ENCODE peak calls at places on chromosome X, in four cellular contexts. C, A, X and M are unnamed samples.

GRCh38 chrX:103477496-103477895 is 41.8 kb downstream of the RAB40A start:
- DNase-seq in X (no peak), A (no peak), C (no peak), M (no peak)

GRCh38 chrX:44036336-44036735 is 63.1 kb upstream of the NDP start:
- DNase-seq in C (peak; percentile 93), A (no peak), X (no peak), M (no peak)

GRCh38 chrX:84153538-84153937 is 34.5 kb downstream of the RPS6KA6 start:
- DNase-seq in C (peak; percentile 71), A (no peak), X (no peak), M (no peak)

GRCh38 chrX:19709812-19710518 is 177.4 kb downstream of the SH3KBP1 start:
- DNase-seq in X (no peak), A (no peak), C (peak; percentile 82), M (no peak)

GRCh38 chrX:9687899-9688298 is 77.7 kb downstream of the GPR143 start:
- DNase-seq in C (no peak), A (no peak), X (no peak), M (no peak)

GRCh38 chrX:39935414-39936064 is 162.2 kb downstream of the BCOR start:
- DNase-seq in C (peak; percentile 25), A (no peak), X (no peak), M (no peak)

GRCh38 chrX:14398725-14399124 is 130.6 kb upstream of the GLRA2 start:
- DNase-seq in A (no peak), C (no peak), X (no peak), M (no peak)

GRCh38 chrX:129755779-129756650 is 17.2 kb downstream of the XPNPEP2 start:
- DNase-seq in X (no peak), A (no peak), C (no peak), M (peak; percentile 39)

GRCh38 chrX:20177093-20177492 is 35.5 kb upstream of the EIF1AX start:
- DNase-seq in X (no peak), C (no peak), A (no peak), M (no peak)

GRCh38 chrX:118254611-118255010 is 91.3 kb upstream of the WDR44 start:
- DNase-seq in C (peak; percentile 22), X (no peak), A (peak; percentile 50), M (peak; percentile 26)

GRCh38 chrX:71282514-71283408 is 674 bp upstream of the NONO start:
- DNase-seq in A (no peak), X (no peak), C (peak; percentile 66), M (peak; percentile 8)

GRCh38 chrX:52341493-52341892 is 27.3 kb upstream of the XAGE2 start:
- DNase-seq in X (no peak), C (no peak), A (no peak), M (no peak)

GRCh38 chrX:8672176-8672575 is 59.8 kb downstream of the ANOS1 start:
- DNase-seq in A (no peak), X (no peak), C (no peak), M (no peak)

GRCh38 chrX:1306909-1307625 is 29.5 kb upstream of the IL3RA start:
- DNase-seq in C (no peak), A (no peak), X (no peak), M (no peak)

GRCh38 chrX:129706395-129707072 is 32.2 kb upstream of the XPNPEP2 start:
- DNase-seq in X (peak; percentile 59), A (no peak), C (no peak), M (no peak)

GRCh38 chrX:50606300-50606950 is 135.8 kb upstream of the DGKK start:
- DNase-seq in A (no peak), C (no peak), X (no peak), M (no peak)

GRCh38 chrX:12052109-12052508 is 86.2 kb upstream of the FRMPD4 start:
- DNase-seq in X (no peak), A (no peak), C (no peak), M (no peak)

GRCh38 chrX:10415704-10416001 is 204.7 kb downstream of the MID1 start:
- DNase-seq in C (peak; percentile 76), X (no peak), A (no peak), M (no peak)

GRCh38 chrX:138886769-138887168 is 175.3 kb upstream of the FGF13 start:
- DNase-seq in C (peak; percentile 49), A (no peak), X (no peak), M (no peak)

GRCh38 chrX:124335598-124335997 is 3.1 kb downstream of the TEX13D start:
- DNase-seq in X (no peak), A (no peak), C (no peak), M (no peak)

GRCh38 chrX:12497832-12498591 is 293.2 kb upstream of the PRPS2 start:
- DNase-seq in A (no peak), C (no peak), X (no peak), M (no peak)

DNA sequence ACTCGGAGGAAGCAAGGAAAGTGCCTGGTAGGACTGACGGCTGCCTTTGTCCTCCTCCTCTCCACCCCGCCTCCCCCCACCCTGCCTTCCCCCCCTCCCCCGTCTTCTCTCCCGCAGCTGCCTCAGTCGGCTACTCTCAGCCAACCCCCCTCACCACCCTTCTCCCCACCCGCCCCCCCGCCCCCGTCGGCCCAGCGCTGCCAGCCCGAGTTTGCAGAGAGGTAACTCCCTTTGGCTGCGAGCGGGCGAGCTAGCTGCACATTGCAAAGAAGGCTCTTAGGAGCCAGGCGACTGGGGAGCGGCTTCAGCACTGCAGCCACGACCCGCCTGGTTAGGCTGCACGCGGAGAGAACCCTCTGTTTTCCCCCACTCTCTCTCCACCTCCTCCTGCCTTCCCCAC is 460 bp downstream of the AR start:
- DNase-seq in C (peak; percentile 19), X (peak; percentile 19), A (peak; percentile 50), M (no peak)
- H3K27ac ChIP-seq in C (no peak overlapping the region), X (peak overlapping the region; percentile 79), A (peak overlapping the region; percentile 80), M (no peak overlapping the region)

GRCh38 chrX:148629435-148629834 is 129.0 kb downstream of the AFF2 start:
- DNase-seq in A (no peak), X (peak; percentile 20), C (peak; percentile 6), M (no peak)
- H3K4me1 ChIP-seq in A (peaks cover 3% of the 10 kb centered on the region), X (no peaks in the 10 kb centered on the region), C (no peaks in the 10 kb centered on the region), M (no peaks in the 10 kb centered on the region)

DNA sequence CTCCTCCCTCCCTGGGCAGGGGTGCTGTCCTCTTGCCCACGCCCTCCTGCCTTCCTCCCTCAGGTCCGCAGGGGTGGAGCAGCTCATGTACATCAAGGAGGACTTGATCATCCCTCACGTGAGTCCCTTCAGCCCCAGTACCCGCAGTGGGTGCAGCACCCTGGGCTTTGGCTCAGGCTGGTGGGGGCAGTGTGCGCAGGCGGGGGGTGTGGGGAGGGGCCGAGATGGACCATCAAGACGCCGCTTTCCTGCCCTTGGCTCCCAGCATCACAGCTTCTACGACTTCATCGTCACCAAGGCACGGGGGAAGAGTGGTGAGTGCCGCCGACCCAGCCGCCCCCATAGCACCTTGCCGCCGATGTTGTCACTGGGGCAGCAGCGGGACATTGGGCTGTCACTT is 5.7 kb downstream of the FAM50A start:
- DNase-seq in X (no peak), A (no peak), C (no peak), M (no peak)
- H3K9me3 ChIP-seq in X (no peaks in the 10 kb centered on the region), A (no peaks in the 10 kb centered on the region), C (no peaks in the 10 kb centered on the region), M (no peaks in the 10 kb centered on the region)

GRCh38 chrX:30690330-30690729 is 37.1 kb downstream of the GK start:
- DNase-seq in X (no peak), A (no peak), C (peak; percentile 10), M (no peak)
- H3K27ac ChIP-seq in X (no peak overlapping the region), A (no peak overlapping the region), C (no peak overlapping the region), M (no peak overlapping the region)

GRCh38 chrX:63934791-63935190 is 149.8 kb upstream of the ARHGEF9 start:
- DNase-seq in C (no peak), X (no peak), A (no peak), M (no peak)
- H3K4me1 ChIP-seq in C (no peaks in the 10 kb centered on the region), X (no peaks in the 10 kb centered on the region), A (no peaks in the 10 kb centered on the region), M (no peaks in the 10 kb centered on the region)

GRCh38 chrX:30791296-30792278 is 97.5 kb downstream of the TAB3 start:
- DNase-seq in C (no peak), X (no peak), A (no peak), M (no peak)

GRCh38 chrX:30795981-30796958 is 92.8 kb downstream of the TAB3 start:
- DNase-seq in C (no peak), A (no peak), X (no peak), M (no peak)

GRCh38 chrX:30793767-30794103 is 95.3 kb downstream of the TAB3 start:
- DNase-seq in X (no peak), C (no peak), A (no peak), M (no peak)

GRCh38 chrX:30794497-30794896 is 94.6 kb downstream of the TAB3 start:
- DNase-seq in A (no peak), X (no peak), C (no peak), M (no peak)

GRCh38 chrX:30793075-30793766 is 95.8 kb downstream of the TAB3 start:
- DNase-seq in C (no peak), X (no peak), A (no peak), M (no peak)
- H3K9me3 ChIP-seq in C (no peaks in the 10 kb centered on the region), X (no peaks in the 10 kb centered on the region), A (no peaks in the 10 kb centered on the region), M (peaks cover 3% of the 10 kb centered on the region)

DNA sequence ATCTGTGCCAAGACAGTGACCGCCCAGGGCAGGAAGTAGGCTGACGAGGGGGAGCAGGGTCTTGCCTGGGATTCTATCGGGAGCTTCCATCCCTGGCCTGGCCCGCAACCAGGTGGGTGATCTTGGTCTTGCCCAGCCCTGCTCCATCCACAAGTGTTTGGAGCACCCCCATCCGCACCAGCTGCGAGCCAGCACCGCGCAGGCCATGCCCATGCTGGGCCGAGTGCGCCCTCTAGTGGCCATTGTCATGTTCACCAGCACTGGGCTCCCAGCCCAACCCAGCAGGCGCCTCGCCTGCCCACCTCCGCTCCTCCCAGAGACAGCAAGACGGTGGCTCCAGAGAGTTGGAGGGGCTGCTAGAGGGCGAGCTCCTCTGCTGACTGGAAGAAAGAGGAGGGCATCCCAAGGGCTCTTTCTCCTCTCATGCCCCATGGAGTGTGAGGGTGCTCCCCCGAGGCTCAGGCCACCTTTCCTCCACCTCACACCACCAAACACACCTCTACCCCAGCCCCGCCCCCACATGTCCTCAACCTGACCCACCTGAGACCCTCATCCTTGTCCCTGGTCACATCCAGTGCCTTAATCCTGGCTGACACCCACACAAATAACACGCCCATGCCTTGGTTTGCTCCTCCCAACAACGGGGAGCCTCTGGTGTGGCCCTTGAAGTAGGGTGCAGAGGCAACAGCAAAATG is 9.8 kb upstream of the ATP2B3 start:
- DNase-seq in X (peak; percentile 81), A (peak; percentile 89), C (peak; percentile 59), M (peak; percentile 81)
- H3K27ac ChIP-seq in X (no peak overlapping the region), A (no peak overlapping the region), C (no peak overlapping the region), M (no peak overlapping the region)

DNA sequence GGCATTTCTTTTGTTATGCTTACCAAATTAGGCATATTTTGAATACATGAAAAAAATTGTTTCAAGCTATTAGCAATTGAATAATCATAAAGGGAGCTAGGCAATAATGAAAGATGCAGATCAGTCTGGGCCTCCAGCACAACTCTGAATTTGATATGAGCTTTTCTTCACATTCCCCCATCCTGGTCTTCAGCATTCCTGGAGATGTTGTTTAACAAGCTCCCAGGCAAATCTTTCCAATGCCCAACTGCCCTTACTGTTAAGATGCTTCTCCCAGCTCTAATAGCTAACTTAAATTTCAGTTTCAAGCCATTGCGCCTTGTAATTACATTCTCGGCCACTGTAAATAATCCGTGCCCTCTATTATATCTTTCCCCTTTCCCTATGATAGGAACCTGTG is 19.2 kb downstream of the GPC3 start:
- DNase-seq in A (no peak), X (no peak), C (no peak), M (no peak)
- H3K4me1 ChIP-seq in A (no peaks in the 10 kb centered on the region), X (no peaks in the 10 kb centered on the region), C (no peaks in the 10 kb centered on the region), M (no peaks in the 10 kb centered on the region)